ENCODE peak calls at places on chromosomes 4 and X, in five cellular contexts. M is stomach, R is heart right ventricle, E is uterus, L is ovary. Z is an unnamed sample. For H3K4me1 and H3K9me3, the result is how much of the 10 kb centered on the place peaks cover.

GRCh38 chrX:47690175-47690574 is 31.2 kb upstream of the UXT start:
- DNase-seq in M (no peak), R (no peak), E (no peak), L (no peak), Z (no peak)

GRCh38 chr4:141248029-141248428 is 27.3 kb downstream of the ZNF330 start:
- DNase-seq in M (no peak), R (no peak), E (no peak), L (no peak), Z (no peak)

GRCh38 chr4:74659576-74660411 is 134.5 kb downstream of the BTC start:
- DNase-seq in M (no peak), R (no peak), E (peak), L (no peak), Z (no peak)

GRCh38 chr4:179307297-179308136 is 1865.3 kb upstream of the AGA start:
- DNase-seq in M (no peak), R (no peak), E (no peak), L (no peak), Z (no peak)

GRCh38 chrX:125096469-125096868 is 223.2 kb upstream of the TEX13C start:
- DNase-seq in M (no peak), R (no peak), E (no peak), L (no peak), Z (no peak)

GRCh38 chrX:40109288-40110008 is 11.7 kb upstream of the BCOR start:
- DNase-seq in M (peak), R (peak), E (peak), L (peak), Z (peak)

GRCh38 chr4:112245383-112245782 is 13.8 kb downstream of the AP1AR start:
- DNase-seq in M (no peak), R (no peak), E (no peak), L (no peak), Z (no peak)

GRCh38 chrX:27186671-27187070 is 276.5 kb downstream of the PPP4R3C start:
- DNase-seq in M (no peak), R (no peak), E (no peak), L (no peak), Z (peak)

GRCh38 chr4:143514432-143514831 is 930 bp downstream of the SMARCA5 start:
- DNase-seq in M (peak), R (peak), E (peak), L (peak), Z (peak)

GRCh38 chr4:124884316-124884715 is 171.8 kb upstream of the ANKRD50 start:
- DNase-seq in M (no peak), R (no peak), E (no peak), L (no peak), Z (no peak)

GRCh38 chr4:5399790-5400421 is 308.5 kb downstream of the EVC2 start:
- DNase-seq in M (no peak), R (no peak), E (no peak), L (no peak), Z (no peak)

GRCh38 chr4:125702406-125702805 is 387.7 kb downstream of the FAT4 start:
- DNase-seq in M (no peak), R (no peak), E (no peak), L (no peak), Z (no peak)

GRCh38 chrX:310621-311155 is 7.9 kb downstream of the GTPBP6 start:
- DNase-seq in M (no peak), R (no peak), E (no peak), L (peak), Z (peak)

GRCh38 chr4:79049840-79050520 is 110.7 kb upstream of the PAQR3 start:
- DNase-seq in M (no peak), R (no peak), E (no peak), L (no peak), Z (peak)

GRCh38 chr4:2937986-2938385 is 25.2 kb downstream of the NOP14 start:
- DNase-seq in M (no peak), R (peak), E (no peak), L (peak), Z (no peak)

GRCh38 chrX:19382500-19383145 is 38.9 kb downstream of the PDHA1 start:
- DNase-seq in M (peak), R (peak), E (no peak), L (no peak), Z (peak)

GRCh38 chr4:53119685-53120084 is 246.2 kb downstream of the SCFD2 start:
- DNase-seq in M (no peak), R (no peak), E (peak), L (no peak), Z (peak)

GRCh38 chr4:243407-243806 is 61.9 kb downstream of the ZNF732 start:
- DNase-seq in M (no peak), R (no peak), E (no peak), L (no peak), Z (no peak)

GRCh38 chr4:2275546-2276251 is 13.8 kb upstream of the MXD4 start:
- DNase-seq in M (no peak), R (no peak), E (no peak), L (peak), Z (no peak)

GRCh38 chr4:137180349-137180748 is 351.9 kb downstream of the PCDH18 start:
- DNase-seq in M (no peak), R (no peak), E (no peak), L (no peak), Z (no peak)

GRCh38 chr4:176380352-176381157 is 60.8 kb downstream of the SPCS3 start:
- DNase-seq in M (no peak), R (no peak), E (no peak), L (no peak), Z (no peak)

GRCh38 chr4:61202100-61202637 is 2.0 kb downstream of the ADGRL3 start:
- DNase-seq in M (no peak), R (peak), E (no peak), L (no peak), Z (peak)

GRCh38 chrX:120751683-120752082 is 121.8 kb upstream of the C1GALT1C1 start:
- DNase-seq in M (no peak), R (no peak), E (no peak), L (no peak), Z (no peak)

GRCh38 chrX:120750381-120750780 is 120.5 kb upstream of the C1GALT1C1 start:
- DNase-seq in M (no peak), R (no peak), E (no peak), L (no peak), Z (no peak)

GRCh38 chrX:120746153-120746552 is 116.3 kb upstream of the C1GALT1C1 start:
- DNase-seq in M (no peak), R (no peak), E (no peak), L (no peak), Z (no peak)

GRCh38 chrX:120752431-120753128 is 122.7 kb upstream of the C1GALT1C1 start:
- DNase-seq in M (no peak), R (no peak), E (no peak), L (no peak), Z (no peak)

GRCh38 chrX:120749141-120749846 is 119.4 kb upstream of the C1GALT1C1 start:
- DNase-seq in M (no peak), R (no peak), E (no peak), L (no peak), Z (no peak)
- H3K4me1 ChIP-seq in M (under half), R (under half), E (under half), L (under half), Z (under half)

DNA sequence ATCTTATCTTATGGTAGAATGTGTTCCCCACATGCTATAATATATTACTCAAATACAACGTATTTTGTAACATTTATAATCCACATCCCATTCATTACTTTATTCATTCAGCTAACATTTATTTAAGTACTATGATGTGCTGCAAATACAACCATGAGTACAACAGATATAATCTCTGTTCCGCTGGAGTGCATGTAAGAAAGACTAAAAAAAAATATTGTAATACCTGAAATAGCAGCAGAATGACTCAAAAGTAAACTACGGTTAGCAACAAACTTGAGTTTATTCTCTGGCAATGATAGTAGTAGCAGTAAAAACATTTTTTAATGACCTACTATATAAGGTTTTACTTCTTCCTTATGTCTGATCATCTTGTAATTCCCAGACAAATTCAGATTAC is 1776.3 kb downstream of the STIM2 start:
- DNase-seq in M (no peak), R (no peak), E (no peak), L (no peak), Z (no peak)
- H3K9me3 ChIP-seq in M (under half), R (under half), E (under half), L (under half), Z (under half)

GRCh38 chr4:8386731-8387130 is 53.8 kb downstream of the ACOX3 start:
- DNase-seq in M (no peak), R (no peak), E (no peak), L (no peak), Z (peak)
- H3K4me1 ChIP-seq in M (under half), R (under half), E (under half), L (under half), Z (under half)

DNA sequence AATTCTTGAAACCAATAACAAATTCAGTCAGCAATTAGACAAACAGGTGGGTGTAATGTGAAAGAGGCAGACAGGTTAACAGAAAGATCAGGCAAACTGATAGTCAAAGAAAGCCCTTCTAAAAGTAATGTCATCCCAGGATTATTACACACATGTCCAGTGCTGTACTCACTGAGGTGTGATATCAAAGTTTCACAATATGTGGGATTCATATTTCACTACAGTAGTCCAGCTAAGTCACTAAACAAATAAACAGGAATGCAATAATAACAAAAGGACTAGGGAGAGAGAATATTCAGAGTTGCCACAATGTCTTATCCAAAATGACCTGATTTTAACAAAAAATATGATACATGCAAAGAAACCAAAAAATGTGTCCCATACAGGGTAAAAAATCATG is 787.5 kb downstream of the FSTL5 start:
- DNase-seq in M (no peak), R (no peak), E (no peak), L (no peak), Z (no peak)
- H3K9me3 ChIP-seq in M (under half), R (under half), E (under half), L (under half), Z (under half)

DNA sequence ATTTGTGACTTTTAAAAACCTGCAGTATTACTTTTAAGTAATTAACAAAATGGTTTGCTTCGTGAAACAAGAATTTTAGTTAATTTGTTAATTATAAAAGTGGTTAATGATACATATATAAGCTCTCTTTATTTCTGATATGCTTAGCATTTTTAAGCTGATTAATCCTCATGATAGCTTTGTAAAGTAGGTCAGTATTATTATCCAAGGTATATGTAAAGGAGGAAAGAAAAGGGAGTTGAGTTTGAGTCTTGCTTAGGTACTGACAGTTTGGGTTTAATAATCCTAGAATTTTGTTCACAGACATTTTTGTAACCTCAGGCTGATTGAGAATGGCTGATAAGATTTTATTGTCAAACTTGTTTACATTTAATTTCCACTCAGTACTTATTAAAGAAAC is 21.8 kb downstream of the HERC3 start:
- DNase-seq in M (no peak), R (no peak), E (no peak), L (no peak), Z (no peak)
- H3K4me1 ChIP-seq in M (half or more), R (half or more), E (under half), L (under half), Z (under half)

GRCh38 chrX:50700921-50701320 is 113.1 kb downstream of the SHROOM4 start:
- DNase-seq in M (no peak), R (no peak), E (no peak), L (no peak), Z (no peak)
- H3K9me3 ChIP-seq in M (under half), R (under half), E (under half), L (under half), Z (under half)

Z was measured in right cardiac atrium.